ENCODE peak calls at places on chromosomes 12 and 14, in seven cellular contexts. T is HTR-8/SVneo, Z is colonic mucosa, I is NCI-H1105, L is endodermal cell, Q is neuronal stem cell, E is tibial nerve. O is an unnamed sample.
A peak's percentile ranks its signal among the peaks of the same experiment; 100 is the strongest.

GRCh38 chr12:124496584-124496983 is 70.8 kb downstream of the NCOR2 start:
- DNase-seq in T (no peak), Z (no peak), I (no peak), L (peak; percentile 84), Q (no peak), E (no peak), O (peak; percentile 49)

GRCh38 chr12:48008349-48008748 is 4.1 kb upstream of the COL2A1 start:
- DNase-seq in T (no peak), Z (no peak), I (no peak), L (no peak), Q (no peak), E (no peak), O (no peak)

GRCh38 chr14:105354541-105354940 is 40.0 kb downstream of the PACS2 start:
- DNase-seq in T (no peak), Z (no peak), I (no peak), L (no peak), Q (no peak), E (no peak), O (no peak)

GRCh38 chr12:92912052-92912451 is 17.0 kb downstream of the EEA1 start:
- DNase-seq in T (no peak), Z (no peak), I (no peak), L (no peak), Q (no peak), E (no peak), O (peak; percentile 40)

GRCh38 chr14:37147310-37147875 is 25.0 kb downstream of the SLC25A21 start:
- DNase-seq in T (no peak), Z (no peak), I (no peak), L (peak; percentile 59), Q (no peak), E (no peak), O (no peak)

GRCh38 chr12:93080452-93080851 is 151.4 kb upstream of the EEA1 start:
- DNase-seq in T (no peak), Z (no peak), I (no peak), L (peak; percentile 86), Q (no peak), E (no peak), O (no peak)

GRCh38 chr12:110171636-110172035 is 47.5 kb downstream of the IFT81 start:
- DNase-seq in T (no peak), Z (no peak), I (no peak), L (no peak), Q (no peak), E (no peak), O (no peak)

GRCh38 chr12:103840399-103840880 is 594 bp downstream of the NT5DC3 start:
- DNase-seq in T (no peak), Z (no peak), I (no peak), L (no peak), Q (no peak), E (no peak), O (peak; percentile 68)

GRCh38 chr12:116821291-116821690 is 60.0 kb downstream of the HRK start:
- DNase-seq in T (no peak), Z (no peak), I (no peak), L (peak; percentile 70), Q (no peak), E (no peak), O (no peak)

GRCh38 chr12:56256326-56256960 is 1.7 kb downstream of the ANKRD52 start:
- DNase-seq in T (peak; percentile 25), Z (no peak), I (no peak), L (peak; percentile 81), Q (no peak), E (no peak), O (peak; percentile 19)

GRCh38 chr12:13947237-13947945 is 34.0 kb downstream of the GRIN2B start:
- DNase-seq in T (no peak), Z (no peak), I (no peak), L (no peak), Q (no peak), E (no peak), O (no peak)

GRCh38 chr12:26938660-26939185 is 453 bp downstream of the FGFR1OP2 start:
- DNase-seq in T (no peak), Z (peak; percentile 45), I (peak; percentile 55), L (no peak), Q (no peak), E (peak; percentile 14), O (peak; percentile 45)

GRCh38 chr12:8648598-8649205 is 13.9 kb downstream of the MFAP5 start:
- DNase-seq in T (no peak), Z (no peak), I (no peak), L (peak; percentile 36), Q (no peak), E (no peak), O (peak; percentile 94)

GRCh38 chr14:96424104-96424989 is 32.4 kb downstream of the AK7 start:
- DNase-seq in T (peak; percentile 75), Z (peak; percentile 45), I (peak; percentile 51), L (no peak), Q (peak; percentile 61), E (no peak), O (peak; percentile 41)

GRCh38 chr14:103257211-103257962 is 76.7 kb upstream of the EIF5 start:
- DNase-seq in T (no peak), Z (no peak), I (no peak), L (no peak), Q (no peak), E (no peak), O (no peak)

GRCh38 chr12:66960704-66961690 is 282.1 kb upstream of the GRIP1 start:
- DNase-seq in T (no peak), Z (no peak), I (no peak), L (no peak), Q (no peak), E (no peak), O (no peak)

GRCh38 chr14:37711499-37712475 is 116.4 kb downstream of the TTC6 start:
- DNase-seq in T (no peak), Z (no peak), I (no peak), L (no peak), Q (no peak), E (no peak), O (no peak)

GRCh38 chr14:26395726-26396125 is 202.1 kb downstream of the NOVA1 start:
- DNase-seq in T (no peak), Z (no peak), I (no peak), L (no peak), Q (no peak), E (no peak), O (no peak)

GRCh38 chr12:20144341-20144740 is 224.0 kb upstream of the PDE3A start:
- DNase-seq in T (no peak), Z (no peak), I (no peak), L (no peak), Q (no peak), E (no peak), O (no peak)

GRCh38 chr12:106739815-106740552 is 34.5 kb upstream of the RIC8B start:
- DNase-seq in T (peak; percentile 39), Z (no peak), I (no peak), L (peak; percentile 59), Q (no peak), E (no peak), O (no peak)

GRCh38 chr12:62784576-62784975 is 150.4 kb downstream of the PPM1H start:
- DNase-seq in T (no peak), Z (no peak), I (no peak), L (no peak), Q (no peak), E (no peak), O (no peak)

GRCh38 chr12:127926004-127926403 is 341.0 kb upstream of the TMEM132C start:
- DNase-seq in T (peak; percentile 31), Z (no peak), I (no peak), L (peak; percentile 86), Q (peak; percentile 48), E (no peak), O (no peak)

GRCh38 chr12:43362910-43363694 is 188.9 kb downstream of the ADAMTS20 start:
- DNase-seq in T (no peak), Z (no peak), I (no peak), L (peak; percentile 42), Q (no peak), E (no peak), O (peak; percentile 11)

GRCh38 chr14:39265032-39265431 is 31.3 kb downstream of the MIA2 start:
- DNase-seq in T (no peak), Z (no peak), I (peak; percentile 3), L (no peak), Q (no peak), E (no peak), O (no peak)

GRCh38 chr12:71838231-71838630 is 1.3 kb upstream of the TBC1D15 start:
- DNase-seq in T (no peak), Z (no peak), I (no peak), L (no peak), Q (no peak), E (no peak), O (no peak)

GRCh38 chr12:98440165-98440581 is 75.2 kb upstream of the TMPO start:
- DNase-seq in T (peak; percentile 73), Z (peak; percentile 42), I (no peak), L (no peak), Q (no peak), E (peak; percentile 37), O (no peak)

GRCh38 chr12:125099407-125099779 is 34.2 kb downstream of the AACS start:
- DNase-seq in T (no peak), Z (no peak), I (no peak), L (no peak), Q (no peak), E (no peak), O (no peak)